ENCODE peak calls at places on chromosomes 16 and 17, in seven cellular contexts. R is Jurkat, Clone E6-1; X is AG04450; E is activated naive CD4-positive, alpha-beta T cell; U is dermis microvascular lymphatic vessel endothelial cell; M is sciatic nerve; A is bronchial epithelial cell. T is an unnamed sample.

GRCh38 chr17:64641499-64641898 is 20.6 kb downstream of the SMURF2 start:
- DNase-seq in R (no peak), X (peak; percentile 54), E (no peak), U (peak; percentile 79), M (no peak), A (no peak), T (no peak)

GRCh38 chr17:30278032-30278431 is 13.7 kb downstream of the BLMH start:
- DNase-seq in R (no peak), X (no peak), E (no peak), U (peak; percentile 74), M (no peak), A (peak; percentile 12), T (no peak)

GRCh38 chr17:80891096-80892018 is 100.3 kb upstream of the CHMP6 start:
- DNase-seq in R (peak; percentile 88), X (peak; percentile 29), E (no peak), U (no peak), M (no peak), A (peak; percentile 78), T (peak; percentile 65)

GRCh38 chr17:74097461-74098131 is 105.9 kb upstream of the RPL38 start:
- DNase-seq in R (no peak), X (no peak), E (no peak), U (no peak), M (no peak), A (no peak), T (no peak)

GRCh38 chr17:700504-701094 is 14.0 kb downstream of the VPS53 start:
- DNase-seq in R (peak; percentile 19), X (no peak), E (no peak), U (peak; percentile 32), M (no peak), A (peak; percentile 25), T (no peak)

GRCh38 chr16:85757341-85757822 is 6.5 kb upstream of the C16orf74 start:
- DNase-seq in R (no peak), X (peak; percentile 67), E (no peak), U (no peak), M (no peak), A (peak; percentile 77), T (no peak)

GRCh38 chr17:49764559-49765180 is 739 bp upstream of the FAM117A start:
- DNase-seq in R (no peak), X (no peak), E (no peak), U (no peak), M (no peak), A (no peak), T (no peak)

GRCh38 chr17:41944943-41945342 is 14.5 kb downstream of the ODAD4 start:
- DNase-seq in R (no peak), X (no peak), E (no peak), U (no peak), M (no peak), A (no peak), T (no peak)

GRCh38 chr17:81388612-81389367 is 6.5 kb upstream of the BAHCC1 start:
- DNase-seq in R (no peak), X (no peak), E (no peak), U (no peak), M (no peak), A (no peak), T (no peak)

T was measured in amniotic stem cell.